ENCODE peak calls at places on chromosomes 3 and 15, in five cellular contexts. I is Karpas-422, S is fibroblast of lung, W is A549, Y is tibial nerve. C is an unnamed sample.

GRCh38 chr3:4850211-4850927 is 128.9 kb upstream of the BHLHE40 start:
- DNase-seq in I (no peak), W (no peak), Y (no peak), S (peak), C (no peak)

GRCh38 chr3:64716110-64716509 is 28.3 kb upstream of the ADAMTS9 start:
- DNase-seq in I (no peak), S (peak), Y (no peak), W (no peak), C (no peak)

GRCh38 chr3:127951276-127951675 is 36.2 kb downstream of the KBTBD12 start:
- DNase-seq in S (peak), I (no peak), Y (no peak), W (no peak), C (peak)

GRCh38 chr3:19947549-19948071 is 713 bp downstream of the RAB5A start:
- DNase-seq in I (peak), W (peak), S (peak), Y (peak), C (peak)

GRCh38 chr3:98954242-98954641 is 52.7 kb upstream of the DCBLD2 start:
- DNase-seq in W (no peak), Y (no peak), S (peak), I (no peak), C (no peak)

GRCh38 chr15:33089878-33090757 is 104.4 kb downstream of the FMN1 start:
- DNase-seq in S (peak), Y (no peak), I (no peak), W (no peak), C (peak)

GRCh38 chr3:16897254-16897926 is 12.6 kb downstream of the PLCL2 start:
- DNase-seq in W (no peak), I (no peak), Y (no peak), S (no peak), C (no peak)

GRCh38 chr15:41502787-41503668 is 9.4 kb downstream of the ITPKA start:
- DNase-seq in Y (no peak), I (no peak), W (no peak), S (no peak), C (no peak)

GRCh38 chr15:88249220-88249619 is 7.3 kb downstream of the NTRK3 start:
- DNase-seq in Y (no peak), W (no peak), S (no peak), I (peak), C (peak)

GRCh38 chr3:127428344-127429001 is 140.6 kb upstream of the PRR20G start:
- DNase-seq in W (no peak), S (no peak), I (no peak), Y (no peak), C (peak)

GRCh38 chr3:23797490-23797889 is 8.3 kb upstream of the UBE2E1 start:
- DNase-seq in S (no peak), I (no peak), W (no peak), Y (no peak), C (no peak)

GRCh38 chr3:3800685-3801509 is 1.7 kb downstream of the LRRN1 start:
- DNase-seq in I (no peak), S (peak), W (no peak), Y (no peak), C (no peak)

GRCh38 chr3:27681249-27681748 is 40.8 kb downstream of the EOMES start:
- DNase-seq in S (peak), I (peak), Y (no peak), W (peak), C (peak)
- H3K4me3 ChIP-seq in S (no peak), I (no peak), Y (no peak), W (peak), C (no peak)

GRCh38 chr15:92393287-92393993 is at the start of gene ST8SIA2:
- DNase-seq in W (no peak), Y (no peak), S (peak), I (no peak), C (no peak)

GRCh38 chr15:92394327-92395175 is 870 bp downstream of the ST8SIA2 start:
- DNase-seq in W (no peak), I (no peak), S (peak), Y (no peak), C (no peak)

GRCh38 chr15:92395557-92395956 is 1.9 kb downstream of the ST8SIA2 start:
- DNase-seq in I (no peak), Y (no peak), W (no peak), S (no peak), C (no peak)

GRCh38 chr15:92393994-92394326 is 279 bp downstream of the ST8SIA2 start:
- DNase-seq in S (no peak), W (no peak), Y (no peak), I (no peak), C (no peak)

DNA sequence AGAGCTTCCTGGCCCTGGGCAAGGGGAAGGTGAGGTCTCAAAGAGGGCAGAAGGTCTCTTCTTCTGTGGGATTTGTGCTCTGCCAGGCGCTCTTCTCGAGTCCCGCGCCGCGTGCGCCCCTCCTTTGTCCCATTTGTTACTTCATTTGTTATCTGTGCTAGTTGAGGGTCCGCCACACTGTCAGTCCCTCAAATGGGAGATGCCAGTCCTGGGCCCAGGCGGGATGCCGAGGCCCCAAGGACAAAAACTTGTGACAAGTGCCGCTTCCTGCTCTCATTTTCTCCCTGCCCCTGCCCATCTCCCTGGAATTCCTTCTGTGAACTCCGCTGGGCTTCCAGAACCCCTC is 1.5 kb downstream of the ST8SIA2 start:
- DNase-seq in W (no peak), S (no peak), Y (no peak), I (no peak), C (no peak)
- H3K4me3 ChIP-seq in W (no peak), S (no peak), Y (no peak), I (no peak), C (no peak)

DNA sequence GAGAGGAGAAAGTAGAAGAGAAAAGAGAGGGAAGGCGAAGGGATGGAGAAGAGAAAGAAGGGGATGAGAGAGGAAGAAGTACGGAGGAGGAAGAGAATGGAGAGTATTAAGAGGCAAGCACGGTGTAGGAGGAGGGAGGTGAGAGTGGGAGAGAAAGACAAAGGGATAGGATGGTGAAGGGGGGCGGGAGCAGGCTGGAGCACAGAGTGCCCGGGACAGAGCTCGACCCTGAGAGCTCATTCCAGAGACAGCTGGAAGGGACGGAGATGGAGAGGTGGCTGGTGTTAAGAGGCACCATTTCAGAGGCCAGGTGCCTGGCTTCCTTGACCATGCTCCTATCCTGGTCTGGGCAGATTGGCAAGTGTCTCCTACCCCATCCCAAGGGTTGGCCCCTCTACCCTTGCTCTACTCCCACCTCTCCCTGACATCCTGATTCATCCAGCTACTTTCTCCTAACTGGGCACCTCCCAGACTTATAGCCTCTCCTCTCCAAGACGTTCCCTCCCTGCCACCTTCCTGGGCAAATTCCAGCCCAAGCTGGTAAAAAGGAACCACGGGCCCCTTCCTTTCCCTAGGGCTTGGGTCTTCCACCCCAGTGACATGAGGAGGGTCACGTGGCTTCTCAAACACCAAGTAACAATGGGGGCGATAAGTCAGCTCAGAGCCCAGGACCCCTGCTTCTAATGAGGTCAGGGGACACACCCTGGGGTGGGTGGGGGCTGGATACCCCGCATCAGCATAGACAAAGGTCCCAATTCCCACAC is 1.2 kb downstream of the CLCN2 start:
- DNase-seq in W (no peak), S (no peak), Y (no peak), I (no peak), C (no peak)
- H3K4me3 ChIP-seq in W (peak), S (peak), Y (peak), I (peak), C (peak)

GRCh38 chr3:30609930-30610701 is 3.7 kb downstream of the TGFBR2 start:
- DNase-seq in Y (no peak), I (no peak), W (no peak), S (no peak), C (no peak)
- H3K4me3 ChIP-seq in Y (peak), I (no peak), W (no peak), S (no peak), C (peak)